ENCODE peak calls at places on chromosomes 13 and 19, in eight cellular contexts. One of them, this sample, is unnamed.

GRCh38 chr13:54287062-54287764 is 1258.6 kb downstream of the OLFM4 start:
- DNase-seq in tibial artery: no peak
- DNase-seq in uterus: no peak
- DNase-seq in glutamatergic neuron: no peak
- DNase-seq in coronary artery: no peak
- DNase-seq in heart left ventricle: no peak
- DNase-seq in fibroblast of lung: no peak
- DNase-seq in upper lobe of right lung: no peak
- DNase-seq in this sample: no peak

GRCh38 chr19:16070366-16070990 is 5.8 kb upstream of the TPM4 start:
- DNase-seq in fibroblast of lung: no peak
- DNase-seq in glutamatergic neuron: no peak
- DNase-seq in upper lobe of right lung: peak
- DNase-seq in heart left ventricle: peak
- DNase-seq in uterus: no peak
- DNase-seq in coronary artery: peak
- DNase-seq in tibial artery: peak
- DNase-seq in this sample: no peak

GRCh38 chr13:110868631-110869165 is 46.2 kb downstream of the ANKRD10 start:
- DNase-seq in coronary artery: no peak
- DNase-seq in fibroblast of lung: no peak
- DNase-seq in heart left ventricle: no peak
- DNase-seq in tibial artery: no peak
- DNase-seq in glutamatergic neuron: no peak
- DNase-seq in uterus: peak
- DNase-seq in upper lobe of right lung: no peak
- DNase-seq in this sample: no peak

GRCh38 chr19:52786078-52786463 is 520 bp downstream of the ZNF600 start:
- DNase-seq in upper lobe of right lung: peak
- DNase-seq in tibial artery: no peak
- DNase-seq in coronary artery: no peak
- DNase-seq in glutamatergic neuron: peak
- DNase-seq in uterus: peak
- DNase-seq in heart left ventricle: peak
- DNase-seq in fibroblast of lung: no peak
- DNase-seq in this sample: no peak

GRCh38 chr19:40690050-40690698 is at the start of gene NUMBL:
- DNase-seq in uterus: no peak
- DNase-seq in fibroblast of lung: no peak
- DNase-seq in coronary artery: no peak
- DNase-seq in glutamatergic neuron: no peak
- DNase-seq in upper lobe of right lung: no peak
- DNase-seq in tibial artery: no peak
- DNase-seq in heart left ventricle: no peak
- DNase-seq in this sample: no peak

GRCh38 chr13:50366488-50367174 is 351.4 kb downstream of the KCNRG start:
- DNase-seq in heart left ventricle: no peak
- DNase-seq in fibroblast of lung: no peak
- DNase-seq in upper lobe of right lung: no peak
- DNase-seq in tibial artery: no peak
- DNase-seq in glutamatergic neuron: no peak
- DNase-seq in coronary artery: no peak
- DNase-seq in uterus: no peak
- DNase-seq in this sample: no peak

GRCh38 chr13:106683918-106684317 is 116.0 kb upstream of the ARGLU1 start:
- DNase-seq in heart left ventricle: no peak
- DNase-seq in upper lobe of right lung: no peak
- DNase-seq in fibroblast of lung: no peak
- DNase-seq in tibial artery: no peak
- DNase-seq in coronary artery: no peak
- DNase-seq in glutamatergic neuron: no peak
- DNase-seq in uterus: no peak
- DNase-seq in this sample: no peak

GRCh38 chr13:29817604-29818378 is 32.6 kb downstream of the UBL3 start:
- DNase-seq in upper lobe of right lung: no peak
- DNase-seq in coronary artery: no peak
- DNase-seq in glutamatergic neuron: no peak
- DNase-seq in uterus: no peak
- DNase-seq in heart left ventricle: no peak
- DNase-seq in fibroblast of lung: peak
- DNase-seq in tibial artery: no peak
- DNase-seq in this sample: no peak

DNA sequence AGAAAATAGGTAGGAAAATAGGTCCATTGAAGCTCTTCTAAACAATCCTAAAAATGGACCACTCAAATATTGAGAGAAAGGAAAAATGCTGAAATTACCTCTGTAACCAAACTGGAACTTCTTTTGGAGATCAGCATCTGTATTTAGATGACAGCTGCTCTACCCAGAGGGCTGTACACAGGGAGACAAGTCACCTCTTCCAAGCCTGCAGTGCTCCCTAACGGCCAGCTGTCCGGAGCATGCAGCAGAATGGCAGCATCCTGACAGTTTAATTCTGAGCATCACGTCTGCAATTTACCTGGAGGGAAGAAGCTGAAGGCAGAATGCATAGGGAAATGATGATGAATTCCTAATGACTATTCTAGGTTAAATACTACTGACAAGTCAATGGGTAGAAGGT is 62.8 kb upstream of the DIAPH3 start:
- DNase-seq in upper lobe of right lung: no peak
- DNase-seq in heart left ventricle: no peak
- DNase-seq in fibroblast of lung: peak
- DNase-seq in glutamatergic neuron: peak
- DNase-seq in coronary artery: no peak
- DNase-seq in tibial artery: no peak
- DNase-seq in uterus: no peak
- DNase-seq in this sample: no peak
- TF ChIP-seq CTCF in upper lobe of right lung: no peak
- TF ChIP-seq CTCF in heart left ventricle: peak
- TF ChIP-seq CTCF in fibroblast of lung: peak
- TF ChIP-seq CTCF in glutamatergic neuron: no peak
- TF ChIP-seq CTCF in coronary artery: no peak
- TF ChIP-seq CTCF in tibial artery: no peak
- TF ChIP-seq CTCF in uterus: no peak
- TF ChIP-seq CTCF in this sample: peak

GRCh38 chr19:28324275-28325060 is 888.5 kb downstream of the UQCRFS1 start:
- DNase-seq in coronary artery: no peak
- DNase-seq in glutamatergic neuron: no peak
- DNase-seq in tibial artery: no peak
- DNase-seq in fibroblast of lung: no peak
- DNase-seq in upper lobe of right lung: no peak
- DNase-seq in heart left ventricle: no peak
- DNase-seq in uterus: no peak
- DNase-seq in this sample: no peak
- TF ChIP-seq CTCF in coronary artery: no peak
- TF ChIP-seq CTCF in glutamatergic neuron: no peak
- TF ChIP-seq CTCF in tibial artery: no peak
- TF ChIP-seq CTCF in fibroblast of lung: no peak
- TF ChIP-seq CTCF in upper lobe of right lung: no peak
- TF ChIP-seq CTCF in heart left ventricle: no peak
- TF ChIP-seq CTCF in uterus: no peak
- TF ChIP-seq CTCF in this sample: no peak

GRCh38 chr19:48897181-48897580 is 1.4 kb downstream of the TULP2 start:
- DNase-seq in heart left ventricle: no peak
- DNase-seq in tibial artery: no peak
- DNase-seq in fibroblast of lung: no peak
- DNase-seq in coronary artery: no peak
- DNase-seq in uterus: no peak
- DNase-seq in glutamatergic neuron: no peak
- DNase-seq in upper lobe of right lung: no peak
- DNase-seq in this sample: no peak

GRCh38 chr19:48896191-48896720 is 2.3 kb downstream of the TULP2 start:
- DNase-seq in heart left ventricle: peak
- DNase-seq in uterus: peak
- DNase-seq in coronary artery: no peak
- DNase-seq in fibroblast of lung: peak
- DNase-seq in tibial artery: peak
- DNase-seq in upper lobe of right lung: peak
- DNase-seq in glutamatergic neuron: peak
- DNase-seq in this sample: no peak

GRCh38 chr19:48900477-48901452 is 653 bp downstream of the NUCB1 start:
- DNase-seq in glutamatergic neuron: no peak
- DNase-seq in fibroblast of lung: peak
- DNase-seq in heart left ventricle: no peak
- DNase-seq in upper lobe of right lung: no peak
- DNase-seq in uterus: no peak
- DNase-seq in tibial artery: no peak
- DNase-seq in coronary artery: no peak
- DNase-seq in this sample: no peak

GRCh38 chr19:48895226-48895625 is 3.3 kb downstream of the TULP2 start:
- DNase-seq in glutamatergic neuron: no peak
- DNase-seq in tibial artery: no peak
- DNase-seq in coronary artery: no peak
- DNase-seq in fibroblast of lung: no peak
- DNase-seq in uterus: no peak
- DNase-seq in upper lobe of right lung: no peak
- DNase-seq in heart left ventricle: no peak
- DNase-seq in this sample: no peak

DNA sequence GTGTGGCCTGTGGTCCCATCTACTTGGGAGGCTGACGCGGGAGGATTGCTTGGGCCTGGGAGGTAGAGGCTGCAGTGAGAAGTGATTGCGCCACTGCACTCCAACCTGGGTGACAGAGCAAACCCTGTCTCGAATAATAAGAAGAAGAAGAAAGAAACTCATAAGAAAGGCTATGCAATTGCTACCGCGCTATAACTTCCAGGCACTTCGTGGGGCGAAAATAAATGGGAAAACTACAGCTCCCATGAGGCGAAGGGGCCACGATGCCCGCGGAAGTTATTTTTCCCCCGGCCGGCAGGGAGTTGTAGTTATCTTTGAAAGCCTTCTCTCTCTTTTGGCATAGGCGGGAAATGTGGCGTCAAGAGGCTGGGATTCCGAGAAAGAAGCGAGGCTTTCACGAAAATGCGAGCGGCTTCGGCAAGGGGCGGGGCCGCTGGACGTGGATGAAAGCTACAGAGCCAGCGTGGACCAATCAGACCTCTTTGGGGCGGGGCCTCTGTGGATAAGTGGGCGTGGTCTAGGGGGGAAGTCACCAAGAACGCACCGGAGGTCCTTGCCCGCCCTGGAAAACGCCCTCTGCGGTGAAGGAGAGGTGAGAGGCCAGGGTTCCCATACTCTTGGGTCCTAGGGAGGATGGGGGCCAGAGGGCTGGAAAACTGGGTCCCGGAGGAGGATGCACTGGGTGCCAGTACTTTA is at the start of gene NUCB1:
- DNase-seq in tibial artery: peak
- DNase-seq in upper lobe of right lung: peak
- DNase-seq in glutamatergic neuron: peak
- DNase-seq in heart left ventricle: peak
- DNase-seq in coronary artery: peak
- DNase-seq in fibroblast of lung: peak
- DNase-seq in uterus: peak
- DNase-seq in this sample: peak
- TF ChIP-seq CTCF in tibial artery: peak
- TF ChIP-seq CTCF in upper lobe of right lung: peak
- TF ChIP-seq CTCF in glutamatergic neuron: no peak
- TF ChIP-seq CTCF in heart left ventricle: peak
- TF ChIP-seq CTCF in coronary artery: no peak
- TF ChIP-seq CTCF in fibroblast of lung: peak
- TF ChIP-seq CTCF in uterus: peak
- TF ChIP-seq CTCF in this sample: peak

DNA sequence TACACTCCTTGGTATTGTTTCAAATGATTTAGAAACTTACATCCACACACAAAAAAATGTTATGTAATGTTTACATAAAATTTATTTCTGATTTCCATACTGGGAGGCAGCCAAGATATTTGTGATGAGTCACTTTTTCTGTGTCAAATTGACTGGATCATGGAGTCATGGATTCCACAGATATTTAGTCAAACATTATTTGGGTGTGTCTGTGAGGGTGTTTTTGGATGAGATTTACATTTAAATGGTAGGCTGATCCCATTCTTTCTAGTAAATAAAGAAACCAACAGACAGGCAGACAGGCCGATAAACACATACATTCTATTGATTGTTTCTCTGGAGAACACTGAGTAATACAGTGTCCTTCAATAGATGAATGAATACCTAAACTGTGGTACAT is 562.8 kb downstream of the SLITRK6 start:
- DNase-seq in heart left ventricle: no peak
- DNase-seq in tibial artery: no peak
- DNase-seq in fibroblast of lung: peak
- DNase-seq in coronary artery: no peak
- DNase-seq in upper lobe of right lung: no peak
- DNase-seq in uterus: no peak
- DNase-seq in glutamatergic neuron: no peak
- DNase-seq in this sample: no peak
- TF ChIP-seq CTCF in heart left ventricle: no peak
- TF ChIP-seq CTCF in tibial artery: no peak
- TF ChIP-seq CTCF in fibroblast of lung: no peak
- TF ChIP-seq CTCF in coronary artery: no peak
- TF ChIP-seq CTCF in upper lobe of right lung: no peak
- TF ChIP-seq CTCF in uterus: no peak
- TF ChIP-seq CTCF in glutamatergic neuron: no peak
- TF ChIP-seq CTCF in this sample: no peak

DNA sequence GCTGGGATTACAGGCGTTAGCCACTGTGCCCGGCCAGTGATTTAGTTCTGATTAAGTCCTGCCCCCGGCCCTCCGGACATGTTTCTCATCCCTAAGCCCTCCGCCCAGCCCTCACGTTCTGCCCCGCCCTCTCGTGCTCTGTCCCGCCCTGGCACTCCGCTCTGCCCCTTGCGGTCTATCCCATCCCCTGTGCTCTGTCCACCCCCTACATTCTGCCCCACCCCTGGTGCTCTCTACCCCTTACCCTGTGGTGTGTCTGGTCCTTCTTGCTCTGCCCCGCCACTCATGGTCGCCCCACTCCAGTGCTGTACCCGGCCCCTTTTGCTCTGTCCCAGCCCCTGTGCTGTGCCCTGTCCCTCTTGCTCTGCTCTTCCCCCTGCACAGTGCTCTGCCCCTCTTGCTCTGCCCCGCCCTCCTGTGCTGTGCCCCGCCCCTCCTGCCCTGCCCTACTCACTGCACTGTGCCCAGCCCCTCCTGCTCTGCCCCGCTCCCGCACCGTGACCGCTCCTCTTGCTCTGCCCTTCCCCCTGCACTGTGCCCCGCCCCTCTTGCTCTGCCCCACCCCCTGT is 3.0 kb downstream of the GTPBP3 start:
- DNase-seq in coronary artery: no peak
- DNase-seq in uterus: no peak
- DNase-seq in glutamatergic neuron: no peak
- DNase-seq in fibroblast of lung: no peak
- DNase-seq in upper lobe of right lung: no peak
- DNase-seq in tibial artery: no peak
- DNase-seq in heart left ventricle: no peak
- DNase-seq in this sample: no peak
- TF ChIP-seq CTCF in coronary artery: no peak
- TF ChIP-seq CTCF in uterus: no peak
- TF ChIP-seq CTCF in glutamatergic neuron: no peak
- TF ChIP-seq CTCF in fibroblast of lung: no peak
- TF ChIP-seq CTCF in upper lobe of right lung: no peak
- TF ChIP-seq CTCF in tibial artery: no peak
- TF ChIP-seq CTCF in heart left ventricle: no peak
- TF ChIP-seq CTCF in this sample: no peak

DNA sequence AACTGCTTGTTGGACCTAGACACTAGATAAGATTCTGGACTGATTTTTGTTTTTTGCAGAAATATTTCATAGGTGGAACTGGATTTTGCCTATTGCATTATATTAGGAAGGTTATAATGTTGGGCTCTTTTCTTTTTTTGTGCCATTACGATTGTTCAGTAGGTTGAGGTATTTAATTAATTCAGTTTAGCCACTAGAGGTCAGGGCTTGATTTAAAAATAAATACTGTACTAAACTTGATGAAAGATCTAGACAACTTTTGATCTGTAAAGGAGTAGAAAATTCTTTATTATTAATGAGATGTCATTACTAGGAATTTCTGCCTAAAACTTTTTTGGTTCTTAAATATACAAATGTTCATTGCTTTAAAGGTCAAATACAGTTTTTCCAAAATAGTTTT is 15.2 kb upstream of the SUPT20H start:
- DNase-seq in tibial artery: no peak
- DNase-seq in glutamatergic neuron: no peak
- DNase-seq in coronary artery: no peak
- DNase-seq in uterus: no peak
- DNase-seq in fibroblast of lung: peak
- DNase-seq in upper lobe of right lung: no peak
- DNase-seq in heart left ventricle: no peak
- DNase-seq in this sample: no peak
- TF ChIP-seq CTCF in tibial artery: peak
- TF ChIP-seq CTCF in glutamatergic neuron: peak
- TF ChIP-seq CTCF in coronary artery: no peak
- TF ChIP-seq CTCF in uterus: peak
- TF ChIP-seq CTCF in fibroblast of lung: no peak
- TF ChIP-seq CTCF in upper lobe of right lung: peak
- TF ChIP-seq CTCF in heart left ventricle: peak
- TF ChIP-seq CTCF in this sample: peak